ENCODE peak calls at places on chromosomes 7 and 10, in seven cellular contexts. R is fibroblast of lung, X is lung, N is upper lobe of left lung, A is A549, P is AG10803, Z is brain microvascular endothelial cell. O is an unnamed sample.
A peak's percentile ranks its signal among the peaks of the same experiment; 100 is the strongest.

GRCh38 chr10:9709849-9710248 is 1307.8 kb upstream of the CELF2 start:
- DNase-seq in R (peak; percentile 20), X (no peak), N (no peak), A (no peak), P (no peak), Z (no peak), O (no peak)

GRCh38 chr7:7565018-7565680 is 1.5 kb upstream of the MIOS start:
- DNase-seq in R (no peak), X (no peak), N (no peak), A (no peak), P (no peak), Z (no peak), O (no peak)

GRCh38 chr7:17500718-17501117 is 202.3 kb downstream of the AHR start:
- DNase-seq in R (no peak), X (no peak), N (no peak), A (no peak), P (no peak), Z (no peak), O (no peak)

GRCh38 chr7:151278949-151279348 is 30.5 kb upstream of the SMARCD3 start:
- DNase-seq in R (no peak), X (no peak), N (no peak), A (no peak), P (no peak), Z (no peak), O (no peak)

GRCh38 chr10:62584216-62584615 is 210.0 kb downstream of the ZNF365 start:
- DNase-seq in R (peak; percentile 100), X (no peak), N (no peak), A (no peak), P (peak; percentile 99), Z (peak; percentile 98), O (peak; percentile 92)

GRCh38 chr7:5214641-5215040 is 24.6 kb downstream of the WIPI2 start:
- DNase-seq in R (no peak), X (no peak), N (no peak), A (no peak), P (no peak), Z (no peak), O (no peak)

GRCh38 chr10:82288461-82288881 is 413.5 kb downstream of the NRG3 start:
- DNase-seq in R (peak; percentile 79), X (no peak), N (no peak), A (peak; percentile 14), P (peak; percentile 32), Z (peak; percentile 41), O (no peak)

GRCh38 chr7:142759433-142759832 is 10.2 kb downstream of the PRSS1 start:
- DNase-seq in R (no peak), X (no peak), N (no peak), A (no peak), P (no peak), Z (no peak), O (no peak)

GRCh38 chr7:133484135-133484534 is 231.3 kb downstream of the EXOC4 start:
- DNase-seq in R (peak; percentile 77), X (no peak), N (no peak), A (no peak), P (no peak), Z (no peak), O (no peak)

GRCh38 chr7:85186521-85187241 is at the start of gene SEMA3D:
- DNase-seq in R (peak; percentile 85), X (peak; percentile 49), N (peak; percentile 94), A (peak; percentile 75), P (peak; percentile 84), Z (peak; percentile 57), O (peak; percentile 57)

GRCh38 chr10:12413369-12413711 is 64.0 kb downstream of the CAMK1D start:
- DNase-seq in R (no peak), X (no peak), N (no peak), A (no peak), P (no peak), Z (no peak), O (no peak)

GRCh38 chr10:65565246-65565645 is 1360.6 kb upstream of the LRRTM3 start:
- DNase-seq in R (no peak), X (no peak), N (no peak), A (no peak), P (no peak), Z (no peak), O (no peak)

GRCh38 chr10:103630156-103630555 is 136.7 kb downstream of the NEURL1 start:
- DNase-seq in R (no peak), X (no peak), N (no peak), A (no peak), P (no peak), Z (no peak), O (no peak)

GRCh38 chr10:110356628-110357245 is 52.0 kb upstream of the SMNDC1 start:
- DNase-seq in R (peak; percentile 94), X (no peak), N (no peak), A (peak; percentile 58), P (no peak), Z (peak; percentile 76), O (peak; percentile 65)

GRCh38 chr10:52064084-52064845 is 249.8 kb upstream of the DKK1 start:
- DNase-seq in R (no peak), X (no peak), N (peak; percentile 36), A (no peak), P (no peak), Z (no peak), O (no peak)

GRCh38 chr10:60846173-60846572 is 67.9 kb downstream of the CDK1 start:
- DNase-seq in R (peak; percentile 62), X (no peak), N (no peak), A (peak; percentile 5), P (peak; percentile 62), Z (peak; percentile 36), O (no peak)

GRCh38 chr7:151088856-151089699 is 2.8 kb downstream of the AGAP3 start:
- DNase-seq in R (peak; percentile 63), X (peak; percentile 70), N (peak; percentile 82), A (no peak), P (peak; percentile 69), Z (peak; percentile 41), O (no peak)

GRCh38 chr10:72085166-72085565 is 3.2 kb downstream of the SPOCK2 start:
- DNase-seq in R (no peak), X (no peak), N (no peak), A (no peak), P (no peak), Z (no peak), O (no peak)

GRCh38 chr10:104640339-104641149 is 546 bp upstream of the SORCS3 start:
- DNase-seq in R (no peak), X (no peak), N (peak; percentile 77), A (no peak), P (no peak), Z (no peak), O (no peak)

GRCh38 chr10:104642001-104642270 is 846 bp downstream of the SORCS3 start:
- DNase-seq in R (no peak), X (no peak), N (no peak), A (no peak), P (no peak), Z (no peak), O (no peak)

GRCh38 chr10:104641150-104642000 is at the start of gene SORCS3:
- DNase-seq in R (peak; percentile 7), X (no peak), N (peak; percentile 68), A (peak; percentile 27), P (no peak), Z (no peak), O (no peak)

GRCh38 chr10:104643023-104643663 is 2.1 kb downstream of the SORCS3 start:
- DNase-seq in R (no peak), X (no peak), N (peak; percentile 34), A (no peak), P (no peak), Z (no peak), O (no peak)

DNA sequence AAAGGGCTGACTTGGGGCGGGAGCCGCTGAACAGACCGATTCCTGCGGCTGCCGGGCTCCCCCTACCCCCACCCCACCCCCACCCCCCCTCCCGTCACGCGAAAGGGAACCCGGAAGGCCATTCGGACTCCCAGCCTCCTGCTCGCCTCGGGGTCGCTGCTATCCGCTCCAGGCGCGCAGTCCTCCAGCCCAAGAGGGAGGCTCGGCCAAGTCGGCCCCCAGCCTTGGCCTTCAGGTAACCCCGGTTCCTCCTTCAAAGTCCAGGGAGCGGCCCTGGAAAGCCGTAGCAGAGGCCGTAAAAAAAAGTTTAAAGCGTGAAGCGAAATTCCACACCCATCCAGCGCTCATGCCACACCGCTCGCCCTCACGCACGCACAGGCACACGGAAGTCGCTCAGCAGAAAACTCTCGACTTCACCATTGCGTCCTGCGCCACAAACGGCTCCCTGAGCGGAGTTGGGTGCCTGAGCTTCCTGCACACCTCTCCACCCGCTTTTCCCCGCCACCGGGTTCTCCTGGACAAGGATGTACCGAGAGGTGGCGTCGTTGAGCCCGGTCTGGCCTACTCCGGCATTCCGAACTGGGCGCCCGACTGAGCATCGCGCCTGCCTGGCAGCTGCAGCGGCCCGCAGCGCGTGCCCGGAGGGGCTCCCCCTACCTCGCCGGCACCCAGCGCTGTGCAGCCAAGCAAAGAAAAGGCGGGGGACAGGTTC is 1.4 kb downstream of the SORCS3 start:
- DNase-seq in R (peak; percentile 19), X (no peak), N (peak; percentile 67), A (peak; percentile 65), P (no peak), Z (no peak), O (peak; percentile 4)
- H3K4me3 ChIP-seq in R (no peak overlapping the region), X (no peak overlapping the region), N (peak overlapping the region; percentile 14), A (peak overlapping the region; percentile 34), P (no peak overlapping the region), Z (no peak overlapping the region), O (peak overlapping the region; percentile 37)

GRCh38 chr10:80498833-80499671 is 38.6 kb upstream of the SH2D4B start:
- DNase-seq in R (peak; percentile 97), X (peak; percentile 92), N (no peak), A (peak; percentile 94), P (peak; percentile 99), Z (peak; percentile 96), O (peak; percentile 93)
- H3K4me3 ChIP-seq in R (no peak overlapping the region), X (no peak overlapping the region), N (no peak overlapping the region), A (no peak overlapping the region), P (no peak overlapping the region), Z (no peak overlapping the region), O (no peak overlapping the region)

GRCh38 chr7:136275794-136276193 is 298.6 kb upstream of the MTPN start:
- DNase-seq in R (no peak), X (no peak), N (no peak), A (no peak), P (peak; percentile 18), Z (no peak), O (no peak)

GRCh38 chr7:136274636-136275345 is 297.6 kb upstream of the MTPN start:
- DNase-seq in R (no peak), X (no peak), N (no peak), A (no peak), P (no peak), Z (no peak), O (no peak)

GRCh38 chr7:136272934-136273333 is 295.8 kb upstream of the MTPN start:
- DNase-seq in R (no peak), X (no peak), N (no peak), A (no peak), P (no peak), Z (no peak), O (no peak)

GRCh38 chr7:136278057-136278456 is 300.9 kb upstream of the MTPN start:
- DNase-seq in R (no peak), X (no peak), N (no peak), A (no peak), P (no peak), Z (no peak), O (no peak)
- H3K4me3 ChIP-seq in R (no peak overlapping the region), X (no peak overlapping the region), N (no peak overlapping the region), A (no peak overlapping the region), P (no peak overlapping the region), Z (no peak overlapping the region), O (no peak overlapping the region)

DNA sequence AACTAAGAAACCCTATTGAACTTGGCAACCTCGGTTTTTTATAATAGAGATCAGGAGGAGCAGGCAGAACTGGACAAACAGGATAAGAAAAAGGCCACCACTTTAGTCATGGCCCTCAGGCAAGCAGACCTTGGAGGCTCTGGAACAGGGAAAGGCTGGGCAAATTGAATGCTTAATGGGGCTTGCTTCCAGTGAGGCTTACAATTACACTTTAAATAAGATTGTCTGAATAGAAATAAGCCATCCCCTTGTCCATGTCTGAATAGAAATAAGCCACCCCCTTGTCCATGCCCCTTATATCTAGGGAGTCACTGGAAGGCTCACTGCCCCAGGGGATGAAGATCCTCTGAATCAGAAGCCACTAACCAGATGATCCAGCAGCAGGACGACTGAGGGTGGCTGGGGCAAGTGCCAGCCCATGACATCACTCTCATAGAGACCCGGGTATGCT is 40.6 kb downstream of the AKR1B15 start:
- DNase-seq in R (peak; percentile 38), X (no peak), N (no peak), A (no peak), P (peak; percentile 40), Z (no peak), O (no peak)
- H3K4me3 ChIP-seq in R (no peak overlapping the region), X (no peak overlapping the region), N (no peak overlapping the region), A (no peak overlapping the region), P (no peak overlapping the region), Z (no peak overlapping the region), O (no peak overlapping the region)

O was measured in astrocyte of the cerebellum.